ENCODE peak calls at places on chromosome 7, in four cellular contexts. A, W, Z and Q are unnamed samples.

GRCh38 chr7:44541028-44541869 is at the start of gene NPC1L1:
- DNase-seq in A (no peak), W (peak), Z (no peak), Q (peak)

GRCh38 chr7:132451161-132451560 is 125.1 kb downstream of the PLXNA4 start:
- DNase-seq in A (no peak), W (no peak), Z (no peak), Q (no peak)

GRCh38 chr7:133114519-133114918 is 32.6 kb upstream of the CHCHD3 start:
- DNase-seq in A (no peak), W (no peak), Z (no peak), Q (no peak)

GRCh38 chr7:124074007-124074406 is 41.1 kb upstream of the TMEM229A start:
- DNase-seq in A (no peak), W (peak), Z (no peak), Q (no peak)

GRCh38 chr7:92639213-92639896 is 49.2 kb upstream of the FAM133B start:
- DNase-seq in A (no peak), W (no peak), Z (no peak), Q (no peak)

GRCh38 chr7:4830176-4830575 is 31.7 kb downstream of the PAPOLB start:
- DNase-seq in A (peak), W (peak), Z (peak), Q (no peak)

GRCh38 chr7:119197872-119198527 is 973.5 kb downstream of the ANKRD7 start:
- DNase-seq in A (peak), W (peak), Z (no peak), Q (no peak)

GRCh38 chr7:21869785-21870402 is 75.8 kb downstream of the CDCA7L start:
- DNase-seq in A (peak), W (peak), Z (no peak), Q (no peak)

GRCh38 chr7:41691286-41691966 is 11.5 kb downstream of the INHBA start:
- DNase-seq in A (no peak), W (no peak), Z (no peak), Q (no peak)

GRCh38 chr7:101315336-101315735 is 6.3 kb downstream of the IFT22 start:
- DNase-seq in A (no peak), W (peak), Z (no peak), Q (no peak)

GRCh38 chr7:38863609-38864291 is 45.2 kb downstream of the VPS41 start:
- DNase-seq in A (peak), W (peak), Z (no peak), Q (no peak)

GRCh38 chr7:114823290-114823689 is 98.6 kb upstream of the MDFIC start:
- DNase-seq in A (no peak), W (no peak), Z (no peak), Q (no peak)

GRCh38 chr7:116145245-116145852 is 65.0 kb upstream of the TES start:
- DNase-seq in A (no peak), W (no peak), Z (no peak), Q (no peak)

GRCh38 chr7:712601-713457 is 13.7 kb upstream of the DNAAF5 start:
- DNase-seq in A (no peak), W (no peak), Z (no peak), Q (no peak)

GRCh38 chr7:38232475-38233366 is 40.7 kb downstream of the TARP start:
- DNase-seq in A (no peak), W (no peak), Z (no peak), Q (no peak)

GRCh38 chr7:95772298-95772770 is at the start of gene DYNC1I1:
- DNase-seq in A (peak), W (peak), Z (peak), Q (peak)

GRCh38 chr7:44071726-44072363 is 6.5 kb upstream of the PGAM2 start:
- DNase-seq in A (no peak), W (peak), Z (no peak), Q (no peak)

GRCh38 chr7:105849122-105849855 is 27.1 kb downstream of the ATXN7L1 start:
- DNase-seq in A (peak), W (no peak), Z (no peak), Q (no peak)

GRCh38 chr7:66110861-66111260 is 3.8 kb upstream of the CRCP start:
- DNase-seq in A (peak), W (no peak), Z (no peak), Q (no peak)

GRCh38 chr7:134820295-134820694 is 40.9 kb downstream of the CALD1 start:
- DNase-seq in A (no peak), W (no peak), Z (no peak), Q (no peak)

GRCh38 chr7:17233643-17234397 is 64.6 kb upstream of the AHR start:
- DNase-seq in A (no peak), W (no peak), Z (no peak), Q (no peak)

GRCh38 chr7:124679826-124680225 is 85.8 kb downstream of the GPR37 start:
- DNase-seq in A (no peak), W (no peak), Z (no peak), Q (no peak)

GRCh38 chr7:121107923-121108498 is 119.5 kb downstream of the CPED1 start:
- DNase-seq in A (no peak), W (peak), Z (no peak), Q (no peak)

GRCh38 chr7:30469303-30469702 is 9.3 kb downstream of the NOD1 start:
- DNase-seq in A (peak), W (peak), Z (peak), Q (no peak)

GRCh38 chr7:101875215-101875846 is 57.9 kb downstream of the CUX1 start:
- DNase-seq in A (no peak), W (no peak), Z (no peak), Q (no peak)

GRCh38 chr7:16136896-16137295 is 284.4 kb downstream of the CRPPA start:
- DNase-seq in A (no peak), W (no peak), Z (no peak), Q (no peak)

GRCh38 chr7:140533394-140533872 is 54.1 kb upstream of the MKRN1 start:
- DNase-seq in A (no peak), W (peak), Z (no peak), Q (no peak)

GRCh38 chr7:78151229-78151628 is 352.7 kb downstream of the PHTF2 start:
- DNase-seq in A (no peak), W (no peak), Z (no peak), Q (no peak)

GRCh38 chr7:49766966-49767365 is 6.5 kb upstream of the VWC2 start:
- DNase-seq in A (no peak), W (no peak), Z (no peak), Q (no peak)

GRCh38 chr7:139457153-139457946 is 26.1 kb downstream of the KLRG2 start:
- DNase-seq in A (no peak), W (peak), Z (no peak), Q (no peak)

DNA sequence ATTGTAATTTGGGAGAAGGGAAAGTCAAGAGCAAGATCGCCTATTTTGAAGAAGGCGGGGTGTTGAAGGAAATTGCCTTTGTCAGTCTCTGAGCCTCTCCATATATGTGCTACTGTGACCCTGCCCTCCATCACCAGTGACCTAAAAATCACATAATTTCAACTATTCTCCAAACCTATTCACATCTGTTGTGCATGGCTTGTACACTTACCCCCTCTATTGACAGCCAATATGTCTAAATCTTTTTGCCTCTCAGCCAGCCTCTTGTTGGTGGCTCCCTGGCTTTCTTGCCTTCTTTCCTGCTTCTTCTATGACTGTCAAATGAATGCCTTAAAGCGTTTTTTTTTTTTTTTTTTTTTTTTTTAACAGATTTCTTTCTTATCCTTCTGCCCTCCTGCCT is 295.6 kb downstream of the AUTS2 start:
- DNase-seq in A (no peak), W (peak), Z (no peak), Q (no peak)
- TF ChIP-seq CTCF in A (peak), W (peak), Z (peak), Q (peak)

GRCh38 chr7:35492451-35493175 is 202.3 kb downstream of the HERPUD2 start:
- DNase-seq in A (no peak), W (no peak), Z (no peak), Q (no peak)

GRCh38 chr7:35494407-35494806 is 200.5 kb downstream of the HERPUD2 start:
- DNase-seq in A (no peak), W (no peak), Z (no peak), Q (no peak)

GRCh38 chr7:35495377-35495776 is 199.6 kb downstream of the HERPUD2 start:
- DNase-seq in A (no peak), W (no peak), Z (no peak), Q (no peak)

GRCh38 chr7:35499226-35499625 is 195.7 kb downstream of the HERPUD2 start:
- DNase-seq in A (no peak), W (no peak), Z (no peak), Q (no peak)

GRCh38 chr7:35498416-35498815 is 196.5 kb downstream of the HERPUD2 start:
- DNase-seq in A (no peak), W (no peak), Z (no peak), Q (no peak)
- TF ChIP-seq CTCF in A (no peak), W (no peak), Z (no peak), Q (no peak)

DNA sequence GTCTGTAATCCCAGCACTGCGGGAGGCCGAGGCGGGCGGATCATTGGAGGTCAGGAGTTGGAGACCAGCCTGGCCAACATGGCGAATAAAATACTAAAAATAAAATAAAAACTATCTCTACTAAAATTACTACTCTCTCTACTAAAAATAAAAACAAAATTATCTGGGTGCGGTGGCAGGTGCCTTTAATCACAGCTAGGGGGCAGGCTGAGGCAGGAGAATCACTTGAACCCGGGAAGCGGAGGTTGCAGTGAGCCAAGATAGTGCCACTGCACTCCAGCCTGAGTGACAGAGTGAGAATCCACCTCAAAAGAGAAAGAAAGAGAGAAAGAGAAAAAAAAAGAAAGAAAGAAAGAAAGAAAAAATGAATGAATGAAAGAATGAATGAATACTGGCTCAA is 351.4 kb downstream of the ELMO1 start:
- DNase-seq in A (no peak), W (no peak), Z (no peak), Q (no peak)
- TF ChIP-seq CTCF in A (no peak), W (no peak), Z (peak), Q (peak)

GRCh38 chr7:2100278-2101205 is 132.2 kb downstream of the MAD1L1 start:
- DNase-seq in A (no peak), W (peak), Z (no peak), Q (no peak)
- TF ChIP-seq CTCF in A (no peak), W (peak), Z (no peak), Q (peak)

GRCh38 chr7:10802011-10802410 is 171.7 kb upstream of the PHF14 start:
- DNase-seq in A (no peak), W (no peak), Z (no peak), Q (no peak)
- TF ChIP-seq CTCF in A (no peak), W (no peak), Z (no peak), Q (no peak)